ENCODE peak calls at places on chromosome 20, in four cellular contexts. One of them, this sample, is unnamed.

GRCh38 chr20:36435799-36436541 is 105.3 kb upstream of the MYL9 start:
- DNase-seq in HepG2: peak
- DNase-seq in GM12878: no peak
- DNase-seq in K562: peak
- DNase-seq in this sample: peak

GRCh38 chr20:38601216-38602184 is at the start of gene ARHGAP40:
- DNase-seq in GM12878: no peak
- DNase-seq in K562: peak
- DNase-seq in HepG2: peak
- DNase-seq in this sample: peak

GRCh38 chr20:62143976-62144825 is 632 bp downstream of the SS18L1 start:
- DNase-seq in K562: peak
- DNase-seq in GM12878: no peak
- DNase-seq in HepG2: peak
- DNase-seq in this sample: peak

GRCh38 chr20:39993737-39994136 is 695.3 kb downstream of the MAFB start:
- DNase-seq in K562: no peak
- DNase-seq in HepG2: no peak
- DNase-seq in GM12878: no peak
- DNase-seq in this sample: no peak

GRCh38 chr20:6116763-6117162 is 6.1 kb downstream of the FERMT1 start:
- DNase-seq in HepG2: no peak
- DNase-seq in K562: no peak
- DNase-seq in GM12878: no peak
- DNase-seq in this sample: no peak

GRCh38 chr20:47684306-47685080 is 100.8 kb downstream of the SULF2 start:
- DNase-seq in K562: no peak
- DNase-seq in HepG2: peak
- DNase-seq in GM12878: no peak
- DNase-seq in this sample: no peak

GRCh38 chr20:22825076-22825475 is 210.0 kb upstream of the SSTR4 start:
- DNase-seq in HepG2: no peak
- DNase-seq in K562: no peak
- DNase-seq in GM12878: no peak
- DNase-seq in this sample: no peak

GRCh38 chr20:22465622-22466446 is 118.5 kb downstream of the FOXA2 start:
- DNase-seq in HepG2: peak
- DNase-seq in GM12878: no peak
- DNase-seq in K562: no peak
- DNase-seq in this sample: no peak

GRCh38 chr20:12466915-12467314 is 541.9 kb upstream of the SPTLC3 start:
- DNase-seq in K562: no peak
- DNase-seq in GM12878: no peak
- DNase-seq in HepG2: no peak
- DNase-seq in this sample: no peak

GRCh38 chr20:47758517-47759450 is 26.5 kb downstream of the SULF2 start:
- DNase-seq in HepG2: peak
- DNase-seq in GM12878: no peak
- DNase-seq in K562: no peak
- DNase-seq in this sample: no peak

GRCh38 chr20:63636752-63637633 is 10.1 kb upstream of the GMEB2 start:
- DNase-seq in HepG2: no peak
- DNase-seq in GM12878: no peak
- DNase-seq in K562: no peak
- DNase-seq in this sample: no peak

GRCh38 chr20:47336013-47336754 is 20.3 kb downstream of the ZMYND8 start:
- DNase-seq in K562: no peak
- DNase-seq in HepG2: no peak
- DNase-seq in GM12878: no peak
- DNase-seq in this sample: no peak

GRCh38 chr20:4613184-4613583 is 108.5 kb upstream of the PRND start:
- DNase-seq in HepG2: no peak
- DNase-seq in GM12878: no peak
- DNase-seq in K562: no peak
- DNase-seq in this sample: no peak

GRCh38 chr20:59810376-59811187 is 122.9 kb downstream of the SYCP2 start:
- DNase-seq in K562: peak
- DNase-seq in HepG2: no peak
- DNase-seq in GM12878: no peak
- DNase-seq in this sample: no peak

GRCh38 chr20:8589956-8590355 is 457.9 kb downstream of the PLCB1 start:
- DNase-seq in GM12878: no peak
- DNase-seq in K562: no peak
- DNase-seq in HepG2: no peak
- DNase-seq in this sample: no peak

GRCh38 chr20:47139934-47140333 is 216.6 kb downstream of the ZMYND8 start:
- DNase-seq in GM12878: no peak
- DNase-seq in HepG2: peak
- DNase-seq in K562: no peak
- DNase-seq in this sample: no peak

GRCh38 chr20:37365760-37366638 is 20.1 kb downstream of the SRC start:
- DNase-seq in GM12878: peak
- DNase-seq in K562: no peak
- DNase-seq in HepG2: no peak
- DNase-seq in this sample: no peak

GRCh38 chr20:5652626-5653573 is 97.3 kb upstream of the SHLD1 start:
- DNase-seq in HepG2: no peak
- DNase-seq in GM12878: no peak
- DNase-seq in K562: no peak
- DNase-seq in this sample: no peak

GRCh38 chr20:11035211-11035610 is 361.4 kb upstream of the JAG1 start:
- DNase-seq in K562: no peak
- DNase-seq in GM12878: no peak
- DNase-seq in HepG2: no peak
- DNase-seq in this sample: no peak

GRCh38 chr20:5395932-5396727 is 79.4 kb upstream of the PROKR2 start:
- DNase-seq in GM12878: no peak
- DNase-seq in K562: no peak
- DNase-seq in HepG2: no peak
- DNase-seq in this sample: no peak

GRCh38 chr20:37090357-37090871 is 5.4 kb downstream of the RBL1 start:
- DNase-seq in K562: no peak
- DNase-seq in HepG2: no peak
- DNase-seq in GM12878: no peak
- DNase-seq in this sample: no peak

GRCh38 chr20:38346247-38346651 is at the start of gene LBP:
- DNase-seq in GM12878: no peak
- DNase-seq in HepG2: no peak
- DNase-seq in K562: no peak
- DNase-seq in this sample: no peak

GRCh38 chr20:63611646-63612045 is 15.3 kb downstream of the GMEB2 start:
- DNase-seq in K562: no peak
- DNase-seq in GM12878: no peak
- DNase-seq in HepG2: no peak
- DNase-seq in this sample: no peak

GRCh38 chr20:23654005-23654404 is 16.2 kb upstream of the CST3 start:
- DNase-seq in K562: no peak
- DNase-seq in HepG2: no peak
- DNase-seq in GM12878: no peak
- DNase-seq in this sample: no peak

GRCh38 chr20:63978319-63979220 is 872 bp downstream of the SAMD10 start:
- DNase-seq in K562: peak
- DNase-seq in GM12878: no peak
- DNase-seq in HepG2: peak
- DNase-seq in this sample: peak

GRCh38 chr20:8535403-8536003 is 403.4 kb downstream of the PLCB1 start:
- DNase-seq in HepG2: peak
- DNase-seq in K562: peak
- DNase-seq in GM12878: no peak
- DNase-seq in this sample: peak

GRCh38 chr20:45575931-45576330 is 3.2 kb downstream of the WFDC8 start:
- DNase-seq in K562: no peak
- DNase-seq in GM12878: no peak
- DNase-seq in HepG2: no peak
- DNase-seq in this sample: no peak

GRCh38 chr20:14478126-14478525 is 140.7 kb upstream of the FLRT3 start:
- DNase-seq in HepG2: no peak
- DNase-seq in K562: no peak
- DNase-seq in GM12878: no peak
- DNase-seq in this sample: no peak

GRCh38 chr20:14477125-14477524 is 139.7 kb upstream of the FLRT3 start:
- DNase-seq in GM12878: no peak
- DNase-seq in K562: no peak
- DNase-seq in HepG2: no peak
- DNase-seq in this sample: no peak

DNA sequence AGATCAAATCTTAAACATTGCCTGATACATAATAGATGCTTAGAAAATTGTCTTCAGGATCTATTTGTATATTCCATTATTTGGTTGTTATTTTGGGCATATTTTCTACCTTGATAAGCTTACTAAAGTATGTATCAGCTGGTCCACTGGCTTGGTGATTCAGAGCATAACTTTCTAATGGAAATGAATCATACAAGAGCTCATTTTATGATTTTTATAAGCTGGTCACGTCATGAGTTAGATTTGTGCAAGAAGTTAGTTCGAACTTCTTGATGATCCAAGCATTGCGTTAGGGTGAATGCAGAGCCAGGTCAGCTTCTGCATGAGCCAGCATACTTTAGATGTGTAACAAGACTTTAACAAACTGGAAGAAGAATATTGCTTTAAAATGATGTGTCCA is 144.5 kb upstream of the FLRT3 start:
- DNase-seq in HepG2: no peak
- DNase-seq in K562: no peak
- DNase-seq in GM12878: no peak
- DNase-seq in this sample: no peak
- TF ChIP-seq SP1 in HepG2: no peak
- TF ChIP-seq SP1 in K562: no peak
- TF ChIP-seq SP1 in GM12878: no peak
- TF ChIP-seq SP1 in this sample: no peak

GRCh38 chr20:2329286-2329685 is 33.5 kb downstream of the TGM3 start:
- DNase-seq in GM12878: no peak
- DNase-seq in HepG2: no peak
- DNase-seq in K562: no peak
- DNase-seq in this sample: no peak
- TF ChIP-seq FOXK2 in GM12878: no peak
- TF ChIP-seq FOXK2 in HepG2: no peak
- TF ChIP-seq FOXK2 in K562: no peak
- TF ChIP-seq FOXK2 in this sample: no peak

DNA sequence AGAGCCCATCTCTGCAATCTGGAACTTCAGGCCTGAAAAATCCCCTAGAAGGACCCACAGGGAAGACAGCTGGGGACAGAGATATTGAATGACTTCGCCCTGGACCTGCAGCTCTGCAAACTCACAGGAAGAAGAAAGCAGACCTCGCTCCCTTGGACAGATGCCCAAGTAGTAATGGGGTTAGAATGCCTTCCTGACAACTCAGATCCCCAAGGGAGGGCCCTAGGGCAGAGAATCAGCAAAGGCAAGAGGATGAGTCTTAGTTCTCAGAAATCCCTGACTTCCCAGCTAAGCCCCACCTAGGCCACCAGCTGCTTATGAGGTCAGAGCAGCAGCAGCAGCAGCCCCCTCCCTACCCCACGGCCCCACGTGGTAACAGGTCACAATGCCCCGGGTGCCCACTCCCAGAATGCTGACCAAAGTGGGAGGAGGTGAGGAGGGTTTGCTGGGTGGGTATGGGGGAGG is at the start of gene C20orf141:
- DNase-seq in K562: no peak
- DNase-seq in HepG2: no peak
- DNase-seq in GM12878: no peak
- DNase-seq in this sample: no peak
- TF ChIP-seq FOXM1 in K562: no peak
- TF ChIP-seq FOXM1 in HepG2: no peak
- TF ChIP-seq FOXM1 in GM12878: no peak
- TF ChIP-seq FOXM1 in this sample: no peak

GRCh38 chr20:51346686-51347485 is 195.6 kb downstream of the NFATC2 start:
- DNase-seq in HepG2: no peak
- DNase-seq in K562: no peak
- DNase-seq in GM12878: no peak
- DNase-seq in this sample: no peak
- TF ChIP-seq SP1 in HepG2: no peak
- TF ChIP-seq SP1 in K562: no peak
- TF ChIP-seq SP1 in GM12878: no peak
- TF ChIP-seq SP1 in this sample: no peak

DNA sequence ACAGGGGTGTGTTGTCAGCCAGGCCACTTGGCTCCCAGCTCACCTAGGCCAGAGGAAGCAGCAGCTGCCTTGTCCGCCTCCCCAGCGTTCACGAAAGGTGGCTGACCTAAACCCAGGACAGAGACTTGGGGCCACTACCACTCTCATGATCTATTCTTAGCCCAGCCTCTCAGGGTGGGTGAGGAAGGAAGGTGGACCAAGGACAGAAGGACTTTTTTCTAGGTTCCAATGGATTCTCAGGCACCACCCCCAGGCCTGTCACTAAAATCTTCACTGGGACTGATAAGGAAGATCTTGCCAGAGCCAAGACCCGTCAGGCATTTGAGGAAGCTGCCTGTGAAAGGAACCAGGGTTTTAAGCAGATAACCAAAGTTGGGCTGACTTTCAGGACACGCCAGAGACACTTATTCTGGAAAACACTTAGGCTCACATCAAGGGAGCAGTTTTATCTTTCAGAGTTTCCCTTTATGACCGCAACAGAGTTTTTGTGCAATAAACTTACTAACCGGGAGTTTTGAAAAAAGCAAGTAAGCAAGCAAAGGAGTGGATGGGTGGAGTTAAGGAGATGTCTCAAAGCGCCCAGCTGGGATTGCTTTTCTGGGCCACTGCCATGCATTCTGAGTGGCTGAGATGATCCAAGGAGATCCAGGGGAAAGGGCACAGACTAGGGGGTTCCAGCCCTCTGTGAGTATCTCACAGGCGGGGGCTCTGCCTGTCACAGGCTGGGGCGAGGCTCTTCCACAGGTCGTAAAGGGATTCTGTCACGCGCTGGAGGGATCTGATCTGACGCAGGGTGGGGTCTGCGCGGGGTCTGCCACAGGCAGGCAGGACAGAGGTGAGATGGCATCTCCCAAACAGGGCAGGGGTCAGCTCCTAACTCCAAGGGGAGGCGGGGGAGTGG is 989 bp downstream of the FITM2 start:
- DNase-seq in K562: peak
- DNase-seq in GM12878: no peak
- DNase-seq in HepG2: no peak
- DNase-seq in this sample: no peak
- TF ChIP-seq FOXK2 in K562: no peak
- TF ChIP-seq FOXK2 in GM12878: no peak
- TF ChIP-seq FOXK2 in HepG2: no peak
- TF ChIP-seq FOXK2 in this sample: no peak

DNA sequence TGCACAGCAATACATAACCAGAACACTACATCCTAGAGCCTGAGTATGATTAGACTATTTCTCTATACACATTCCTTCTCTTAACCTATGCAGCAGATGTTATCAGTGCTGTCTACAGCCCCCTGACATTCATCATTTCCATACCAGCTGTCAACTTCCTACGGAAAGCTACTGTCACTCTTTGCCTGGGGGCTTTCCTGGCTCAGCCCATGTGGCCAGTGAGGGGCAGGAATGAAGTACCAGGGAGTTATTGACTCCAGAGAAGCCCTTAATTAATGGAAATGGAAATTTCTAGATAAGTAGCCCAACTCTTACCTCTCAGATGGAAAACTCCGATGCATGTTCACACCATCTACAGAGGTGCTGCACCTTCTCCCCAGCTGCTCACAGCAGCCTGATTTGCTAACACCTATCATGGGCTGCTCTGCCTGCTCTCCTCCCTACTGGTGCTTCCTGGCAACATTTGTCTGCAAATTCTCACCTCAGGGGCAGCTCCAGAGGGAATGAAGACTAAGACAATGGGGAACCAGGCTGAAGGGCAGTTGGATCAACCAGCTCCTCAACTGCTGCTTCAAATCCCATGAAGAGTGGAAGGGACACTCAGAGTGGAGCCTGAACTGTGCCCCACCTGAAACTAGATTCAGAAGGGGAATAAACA is 59.6 kb downstream of the LINC00237 start:
- DNase-seq in K562: no peak
- DNase-seq in GM12878: no peak
- DNase-seq in HepG2: no peak
- DNase-seq in this sample: no peak
- TF ChIP-seq FOXM1 in K562: no peak
- TF ChIP-seq FOXM1 in GM12878: no peak
- TF ChIP-seq FOXM1 in HepG2: no peak
- TF ChIP-seq FOXM1 in this sample: no peak

This sample was measured in HEK293T.